ENCODE peak calls at places on chromosome 1, in seven cellular contexts. One of them, this sample, is unnamed.

GRCh38 chr1:23496490-23497181 is 12.7 kb upstream of the ASAP3 start:
- DNase-seq in keratinocyte: no peak
- DNase-seq in lower leg skin: no peak
- DNase-seq in Panc1: no peak
- DNase-seq in T47D: no peak
- DNase-seq in pancreas: no peak
- DNase-seq in natural killer cell treated with Interleukin-12 subunit alpha and Interleukin-12 subunit beta and Interleukin-15 and Interleukin-18, amount 100 ng/mL, for 72 hours: no peak
- DNase-seq in this sample: no peak

GRCh38 chr1:162179121-162179520 is 109.6 kb downstream of the NOS1AP start:
- DNase-seq in keratinocyte: no peak
- DNase-seq in lower leg skin: no peak
- DNase-seq in Panc1: no peak
- DNase-seq in T47D: peak; percentile 51
- DNase-seq in pancreas: no peak
- DNase-seq in natural killer cell treated with Interleukin-12 subunit alpha and Interleukin-12 subunit beta and Interleukin-15 and Interleukin-18, amount 100 ng/mL, for 72 hours: no peak
- DNase-seq in this sample: no peak

GRCh38 chr1:9798236-9799130 is 25.3 kb downstream of the CLSTN1 start:
- DNase-seq in keratinocyte: no peak
- DNase-seq in lower leg skin: no peak
- DNase-seq in Panc1: no peak
- DNase-seq in T47D: no peak
- DNase-seq in pancreas: no peak
- DNase-seq in natural killer cell treated with Interleukin-12 subunit alpha and Interleukin-12 subunit beta and Interleukin-15 and Interleukin-18, amount 100 ng/mL, for 72 hours: no peak
- DNase-seq in this sample: no peak

GRCh38 chr1:91173379-91173890 is 151.6 kb upstream of the ZNF644 start:
- DNase-seq in keratinocyte: no peak
- DNase-seq in lower leg skin: no peak
- DNase-seq in Panc1: no peak
- DNase-seq in T47D: no peak
- DNase-seq in pancreas: no peak
- DNase-seq in natural killer cell treated with Interleukin-12 subunit alpha and Interleukin-12 subunit beta and Interleukin-15 and Interleukin-18, amount 100 ng/mL, for 72 hours: no peak
- DNase-seq in this sample: no peak

GRCh38 chr1:15618685-15619525 is 1.6 kb downstream of the DDI2 start:
- DNase-seq in keratinocyte: no peak
- DNase-seq in lower leg skin: peak; percentile 50
- DNase-seq in Panc1: no peak
- DNase-seq in T47D: peak; percentile 75
- DNase-seq in pancreas: no peak
- DNase-seq in natural killer cell treated with Interleukin-12 subunit alpha and Interleukin-12 subunit beta and Interleukin-15 and Interleukin-18, amount 100 ng/mL, for 72 hours: no peak
- DNase-seq in this sample: no peak

GRCh38 chr1:149845416-149845815 is 54.0 kb upstream of the BOLA1 start:
- DNase-seq in keratinocyte: no peak
- DNase-seq in lower leg skin: peak; percentile 12
- DNase-seq in Panc1: no peak
- DNase-seq in T47D: peak; percentile 19
- DNase-seq in pancreas: peak; percentile 2
- DNase-seq in natural killer cell treated with Interleukin-12 subunit alpha and Interleukin-12 subunit beta and Interleukin-15 and Interleukin-18, amount 100 ng/mL, for 72 hours: no peak
- DNase-seq in this sample: no peak

GRCh38 chr1:217360510-217360909 is 270.4 kb downstream of the GPATCH2 start:
- DNase-seq in keratinocyte: no peak
- DNase-seq in lower leg skin: no peak
- DNase-seq in Panc1: no peak
- DNase-seq in T47D: no peak
- DNase-seq in pancreas: no peak
- DNase-seq in natural killer cell treated with Interleukin-12 subunit alpha and Interleukin-12 subunit beta and Interleukin-15 and Interleukin-18, amount 100 ng/mL, for 72 hours: no peak
- DNase-seq in this sample: no peak

GRCh38 chr1:53348491-53349368 is 20.9 kb upstream of the LRP8 start:
- DNase-seq in keratinocyte: no peak
- DNase-seq in lower leg skin: no peak
- DNase-seq in Panc1: no peak
- DNase-seq in T47D: no peak
- DNase-seq in pancreas: no peak
- DNase-seq in natural killer cell treated with Interleukin-12 subunit alpha and Interleukin-12 subunit beta and Interleukin-15 and Interleukin-18, amount 100 ng/mL, for 72 hours: no peak
- DNase-seq in this sample: peak; percentile 12

GRCh38 chr1:206573772-206574161 is 38.5 kb downstream of the EIF2D start:
- DNase-seq in keratinocyte: no peak
- DNase-seq in lower leg skin: no peak
- DNase-seq in Panc1: no peak
- DNase-seq in T47D: no peak
- DNase-seq in pancreas: no peak
- DNase-seq in natural killer cell treated with Interleukin-12 subunit alpha and Interleukin-12 subunit beta and Interleukin-15 and Interleukin-18, amount 100 ng/mL, for 72 hours: no peak
- DNase-seq in this sample: no peak

GRCh38 chr1:221328371-221328770 is 413.5 kb downstream of the DUSP10 start:
- DNase-seq in keratinocyte: no peak
- DNase-seq in lower leg skin: no peak
- DNase-seq in Panc1: no peak
- DNase-seq in T47D: no peak
- DNase-seq in pancreas: no peak
- DNase-seq in natural killer cell treated with Interleukin-12 subunit alpha and Interleukin-12 subunit beta and Interleukin-15 and Interleukin-18, amount 100 ng/mL, for 72 hours: no peak
- DNase-seq in this sample: no peak